ENCODE peak calls at places on chromosome 17, in nine cellular contexts. One of them, this sample, is unnamed.
A peak's percentile ranks its signal among the peaks of the same experiment; 100 is the strongest.

GRCh38 chr17:2797632-2798031 is 1.4 kb downstream of the RAP1GAP2 start:
- DNase-seq in WERI-Rb-1: no peak
- DNase-seq in testis: no peak
- DNase-seq in suprapubic skin: no peak
- DNase-seq in uterus: no peak
- DNase-seq in esophagus squamous epithelium: no peak
- DNase-seq in A549: no peak
- DNase-seq in transverse colon: peak; percentile 80
- DNase-seq in naive thymus-derived CD4-positive, alpha-beta T cell: no peak
- DNase-seq in this sample: no peak

GRCh38 chr17:42055496-42055895 is 5.1 kb upstream of the C17orf113 start:
- DNase-seq in naive thymus-derived CD4-positive, alpha-beta T cell: no peak
- DNase-seq in esophagus squamous epithelium: no peak
- DNase-seq in suprapubic skin: no peak
- DNase-seq in uterus: no peak
- DNase-seq in WERI-Rb-1: peak; percentile 83
- DNase-seq in testis: peak; percentile 75
- DNase-seq in transverse colon: no peak
- DNase-seq in A549: no peak
- DNase-seq in this sample: no peak

GRCh38 chr17:30093463-30094147 is 23.0 kb upstream of the NSRP1 start:
- DNase-seq in A549: peak; percentile 94
- DNase-seq in suprapubic skin: no peak
- DNase-seq in naive thymus-derived CD4-positive, alpha-beta T cell: peak; percentile 35
- DNase-seq in WERI-Rb-1: peak; percentile 59
- DNase-seq in transverse colon: peak; percentile 22
- DNase-seq in esophagus squamous epithelium: no peak
- DNase-seq in uterus: no peak
- DNase-seq in testis: peak; percentile 73
- DNase-seq in this sample: peak; percentile 71

GRCh38 chr17:75614006-75614405 is 19.2 kb upstream of the SMIM5 start:
- DNase-seq in testis: no peak
- DNase-seq in naive thymus-derived CD4-positive, alpha-beta T cell: no peak
- DNase-seq in esophagus squamous epithelium: no peak
- DNase-seq in WERI-Rb-1: peak; percentile 78
- DNase-seq in suprapubic skin: no peak
- DNase-seq in transverse colon: no peak
- DNase-seq in uterus: no peak
- DNase-seq in A549: no peak
- DNase-seq in this sample: no peak

GRCh38 chr17:12730931-12731521 is 58.3 kb upstream of the ARHGAP44 start:
- DNase-seq in testis: no peak
- DNase-seq in transverse colon: peak; percentile 81
- DNase-seq in A549: peak; percentile 9
- DNase-seq in esophagus squamous epithelium: no peak
- DNase-seq in naive thymus-derived CD4-positive, alpha-beta T cell: no peak
- DNase-seq in WERI-Rb-1: no peak
- DNase-seq in uterus: peak; percentile 40
- DNase-seq in suprapubic skin: no peak
- DNase-seq in this sample: peak; percentile 77

GRCh38 chr17:15303293-15303692 is 38.1 kb downstream of the TEKT3 start:
- DNase-seq in suprapubic skin: no peak
- DNase-seq in esophagus squamous epithelium: no peak
- DNase-seq in WERI-Rb-1: no peak
- DNase-seq in naive thymus-derived CD4-positive, alpha-beta T cell: no peak
- DNase-seq in testis: no peak
- DNase-seq in transverse colon: no peak
- DNase-seq in A549: no peak
- DNase-seq in uterus: no peak
- DNase-seq in this sample: no peak

GRCh38 chr17:44203731-44204452 is 4.2 kb upstream of the ATXN7L3 start:
- DNase-seq in A549: peak; percentile 64
- DNase-seq in WERI-Rb-1: peak; percentile 78
- DNase-seq in naive thymus-derived CD4-positive, alpha-beta T cell: peak; percentile 44
- DNase-seq in testis: no peak
- DNase-seq in esophagus squamous epithelium: no peak
- DNase-seq in uterus: no peak
- DNase-seq in transverse colon: peak; percentile 38
- DNase-seq in suprapubic skin: no peak
- DNase-seq in this sample: no peak

GRCh38 chr17:67376509-67376891 is 581 bp upstream of the PITPNC1 start:
- DNase-seq in suprapubic skin: no peak
- DNase-seq in A549: peak; percentile 19
- DNase-seq in testis: peak; percentile 40
- DNase-seq in transverse colon: peak; percentile 21
- DNase-seq in WERI-Rb-1: no peak
- DNase-seq in esophagus squamous epithelium: no peak
- DNase-seq in naive thymus-derived CD4-positive, alpha-beta T cell: no peak
- DNase-seq in uterus: peak; percentile 28
- DNase-seq in this sample: no peak

GRCh38 chr17:3558603-3559269 is 1.1 kb upstream of the TRPV3 start:
- DNase-seq in testis: no peak
- DNase-seq in uterus: no peak
- DNase-seq in esophagus squamous epithelium: peak; percentile 34
- DNase-seq in transverse colon: peak; percentile 85
- DNase-seq in A549: no peak
- DNase-seq in WERI-Rb-1: no peak
- DNase-seq in naive thymus-derived CD4-positive, alpha-beta T cell: no peak
- DNase-seq in suprapubic skin: no peak
- DNase-seq in this sample: no peak

GRCh38 chr17:29918922-29919856 is 10.8 kb downstream of the SSH2 start:
- DNase-seq in suprapubic skin: no peak
- DNase-seq in esophagus squamous epithelium: no peak
- DNase-seq in testis: no peak
- DNase-seq in transverse colon: no peak
- DNase-seq in A549: no peak
- DNase-seq in WERI-Rb-1: no peak
- DNase-seq in naive thymus-derived CD4-positive, alpha-beta T cell: no peak
- DNase-seq in uterus: no peak
- DNase-seq in this sample: no peak

GRCh38 chr17:69733171-69734014 is 318.9 kb downstream of the MAP2K6 start:
- DNase-seq in testis: no peak
- DNase-seq in esophagus squamous epithelium: no peak
- DNase-seq in A549: peak; percentile 8
- DNase-seq in uterus: no peak
- DNase-seq in suprapubic skin: no peak
- DNase-seq in WERI-Rb-1: peak; percentile 35
- DNase-seq in naive thymus-derived CD4-positive, alpha-beta T cell: no peak
- DNase-seq in transverse colon: no peak
- DNase-seq in this sample: peak; percentile 67

GRCh38 chr17:9274119-9274445 is 252.8 kb downstream of the NTN1 start:
- DNase-seq in testis: no peak
- DNase-seq in WERI-Rb-1: no peak
- DNase-seq in esophagus squamous epithelium: no peak
- DNase-seq in transverse colon: no peak
- DNase-seq in uterus: no peak
- DNase-seq in A549: no peak
- DNase-seq in suprapubic skin: no peak
- DNase-seq in naive thymus-derived CD4-positive, alpha-beta T cell: peak; percentile 33
- DNase-seq in this sample: no peak

GRCh38 chr17:76072149-76072858 is at the start of gene SRP68:
- DNase-seq in WERI-Rb-1: peak; percentile 99
- DNase-seq in uterus: peak; percentile 83
- DNase-seq in naive thymus-derived CD4-positive, alpha-beta T cell: peak; percentile 72
- DNase-seq in A549: peak; percentile 98
- DNase-seq in esophagus squamous epithelium: peak; percentile 27
- DNase-seq in suprapubic skin: peak; percentile 96
- DNase-seq in transverse colon: peak; percentile 93
- DNase-seq in testis: peak; percentile 97
- DNase-seq in this sample: peak; percentile 96

GRCh38 chr17:45791935-45792334 is 7.8 kb downstream of the CRHR1 start:
- DNase-seq in uterus: no peak
- DNase-seq in suprapubic skin: no peak
- DNase-seq in testis: no peak
- DNase-seq in A549: no peak
- DNase-seq in WERI-Rb-1: no peak
- DNase-seq in esophagus squamous epithelium: no peak
- DNase-seq in transverse colon: no peak
- DNase-seq in naive thymus-derived CD4-positive, alpha-beta T cell: no peak
- DNase-seq in this sample: no peak

GRCh38 chr17:65191805-65192740 is 54.9 kb downstream of the RGS9 start:
- DNase-seq in WERI-Rb-1: no peak
- DNase-seq in esophagus squamous epithelium: no peak
- DNase-seq in testis: peak; percentile 50
- DNase-seq in A549: peak; percentile 43
- DNase-seq in transverse colon: no peak
- DNase-seq in naive thymus-derived CD4-positive, alpha-beta T cell: no peak
- DNase-seq in suprapubic skin: no peak
- DNase-seq in uterus: no peak
- DNase-seq in this sample: no peak

GRCh38 chr17:44345497-44346026 is 460 bp downstream of the GRN start:
- DNase-seq in suprapubic skin: peak; percentile 80
- DNase-seq in testis: peak; percentile 60
- DNase-seq in transverse colon: peak; percentile 66
- DNase-seq in uterus: peak; percentile 69
- DNase-seq in naive thymus-derived CD4-positive, alpha-beta T cell: peak; percentile 31
- DNase-seq in WERI-Rb-1: peak; percentile 90
- DNase-seq in esophagus squamous epithelium: no peak
- DNase-seq in A549: peak; percentile 82
- DNase-seq in this sample: no peak

GRCh38 chr17:61385869-61386245 is 13.8 kb upstream of the TBX2 start:
- DNase-seq in WERI-Rb-1: peak; percentile 89
- DNase-seq in naive thymus-derived CD4-positive, alpha-beta T cell: no peak
- DNase-seq in transverse colon: no peak
- DNase-seq in testis: no peak
- DNase-seq in esophagus squamous epithelium: no peak
- DNase-seq in A549: no peak
- DNase-seq in uterus: no peak
- DNase-seq in suprapubic skin: no peak
- DNase-seq in this sample: no peak

GRCh38 chr17:9253308-9253707 is 232.0 kb downstream of the NTN1 start:
- DNase-seq in naive thymus-derived CD4-positive, alpha-beta T cell: no peak
- DNase-seq in esophagus squamous epithelium: no peak
- DNase-seq in A549: no peak
- DNase-seq in testis: no peak
- DNase-seq in suprapubic skin: no peak
- DNase-seq in uterus: no peak
- DNase-seq in transverse colon: no peak
- DNase-seq in WERI-Rb-1: no peak
- DNase-seq in this sample: no peak

GRCh38 chr17:5584383-5584951 is at the start of gene NLRP1:
- DNase-seq in naive thymus-derived CD4-positive, alpha-beta T cell: peak; percentile 95
- DNase-seq in uterus: peak; percentile 89
- DNase-seq in testis: peak; percentile 62
- DNase-seq in esophagus squamous epithelium: peak; percentile 71
- DNase-seq in suprapubic skin: peak; percentile 96
- DNase-seq in WERI-Rb-1: no peak
- DNase-seq in transverse colon: peak; percentile 89
- DNase-seq in A549: no peak
- DNase-seq in this sample: peak; percentile 96

GRCh38 chr17:5585814-5586558 is 1.7 kb upstream of the NLRP1 start:
- DNase-seq in uterus: no peak
- DNase-seq in transverse colon: no peak
- DNase-seq in A549: no peak
- DNase-seq in naive thymus-derived CD4-positive, alpha-beta T cell: no peak
- DNase-seq in esophagus squamous epithelium: no peak
- DNase-seq in WERI-Rb-1: no peak
- DNase-seq in testis: no peak
- DNase-seq in suprapubic skin: no peak
- DNase-seq in this sample: no peak

GRCh38 chr17:5583426-5584382 is 605 bp downstream of the NLRP1 start:
- DNase-seq in uterus: peak; percentile 34
- DNase-seq in testis: no peak
- DNase-seq in A549: no peak
- DNase-seq in WERI-Rb-1: no peak
- DNase-seq in suprapubic skin: no peak
- DNase-seq in transverse colon: no peak
- DNase-seq in esophagus squamous epithelium: no peak
- DNase-seq in naive thymus-derived CD4-positive, alpha-beta T cell: no peak
- DNase-seq in this sample: peak; percentile 73

GRCh38 chr17:5587431-5588032 is 3.2 kb upstream of the NLRP1 start:
- DNase-seq in naive thymus-derived CD4-positive, alpha-beta T cell: peak; percentile 80
- DNase-seq in A549: peak; percentile 79
- DNase-seq in WERI-Rb-1: peak; percentile 56
- DNase-seq in testis: peak; percentile 65
- DNase-seq in transverse colon: peak; percentile 15
- DNase-seq in suprapubic skin: no peak
- DNase-seq in uterus: peak; percentile 39
- DNase-seq in esophagus squamous epithelium: no peak
- DNase-seq in this sample: no peak

GRCh38 chr17:5584971-5585794 is 874 bp upstream of the NLRP1 start:
- DNase-seq in testis: no peak
- DNase-seq in WERI-Rb-1: no peak
- DNase-seq in naive thymus-derived CD4-positive, alpha-beta T cell: no peak
- DNase-seq in transverse colon: no peak
- DNase-seq in uterus: no peak
- DNase-seq in A549: no peak
- DNase-seq in suprapubic skin: no peak
- DNase-seq in esophagus squamous epithelium: no peak
- DNase-seq in this sample: no peak
- H3K27ac ChIP-seq in testis: no peak overlapping the region
- H3K27ac ChIP-seq in WERI-Rb-1: no peak overlapping the region
- H3K27ac ChIP-seq in naive thymus-derived CD4-positive, alpha-beta T cell: peak overlapping the region; percentile 94
- H3K27ac ChIP-seq in transverse colon: peak overlapping the region; percentile 81
- H3K27ac ChIP-seq in uterus: peak overlapping the region; percentile 88
- H3K27ac ChIP-seq in A549: no peak overlapping the region
- H3K27ac ChIP-seq in suprapubic skin: peak overlapping the region; percentile 90
- H3K27ac ChIP-seq in esophagus squamous epithelium: peak overlapping the region; percentile 92
- H3K27ac ChIP-seq in this sample: peak overlapping the region; percentile 90

GRCh38 chr17:8039611-8040168 is 831 bp downstream of the ALOX15B start:
- DNase-seq in A549: no peak
- DNase-seq in naive thymus-derived CD4-positive, alpha-beta T cell: no peak
- DNase-seq in testis: no peak
- DNase-seq in suprapubic skin: no peak
- DNase-seq in esophagus squamous epithelium: no peak
- DNase-seq in WERI-Rb-1: no peak
- DNase-seq in uterus: no peak
- DNase-seq in transverse colon: no peak
- DNase-seq in this sample: peak; percentile 56
- H3K4me3 ChIP-seq in A549: no peak overlapping the region
- H3K4me3 ChIP-seq in naive thymus-derived CD4-positive, alpha-beta T cell: no peak overlapping the region
- H3K4me3 ChIP-seq in testis: peak overlapping the region; percentile 53
- H3K4me3 ChIP-seq in suprapubic skin: peak overlapping the region; percentile 38
- H3K4me3 ChIP-seq in esophagus squamous epithelium: peak overlapping the region; percentile 69
- H3K4me3 ChIP-seq in WERI-Rb-1: no peak overlapping the region
- H3K4me3 ChIP-seq in uterus: no peak overlapping the region
- H3K4me3 ChIP-seq in transverse colon: no peak overlapping the region
- H3K4me3 ChIP-seq in this sample: peak overlapping the region; percentile 48

DNA sequence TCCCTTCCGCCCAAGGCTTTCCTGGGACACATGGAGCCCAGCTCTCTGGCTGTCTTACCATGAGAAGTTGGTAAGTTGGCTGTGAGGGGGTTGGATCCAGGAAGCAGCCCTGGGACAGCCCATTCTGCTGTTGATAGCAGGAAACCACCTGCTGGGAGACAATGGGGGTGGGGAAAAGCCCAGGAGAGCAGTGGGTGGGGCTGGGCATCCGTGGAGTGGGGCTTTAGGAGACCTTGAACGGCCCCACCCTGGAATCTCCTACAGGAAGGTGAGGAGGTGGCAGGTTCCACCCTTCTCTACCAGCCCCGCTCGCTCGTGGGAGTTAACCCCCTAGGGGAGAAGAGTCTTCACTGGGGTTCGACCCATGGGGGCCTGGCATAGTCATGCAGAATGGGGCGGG is 5.8 kb downstream of the TMEM92 start:
- DNase-seq in WERI-Rb-1: no peak
- DNase-seq in testis: no peak
- DNase-seq in A549: no peak
- DNase-seq in transverse colon: peak; percentile 56
- DNase-seq in naive thymus-derived CD4-positive, alpha-beta T cell: no peak
- DNase-seq in suprapubic skin: no peak
- DNase-seq in esophagus squamous epithelium: no peak
- DNase-seq in uterus: no peak
- DNase-seq in this sample: no peak
- H3K9me3 ChIP-seq in WERI-Rb-1: no peaks in the 10 kb centered on the region
- H3K9me3 ChIP-seq in testis: no peaks in the 10 kb centered on the region
- H3K9me3 ChIP-seq in A549: no peaks in the 10 kb centered on the region
- H3K9me3 ChIP-seq in transverse colon: no peaks in the 10 kb centered on the region
- H3K9me3 ChIP-seq in naive thymus-derived CD4-positive, alpha-beta T cell: no peaks in the 10 kb centered on the region
- H3K9me3 ChIP-seq in suprapubic skin: no peaks in the 10 kb centered on the region
- H3K9me3 ChIP-seq in esophagus squamous epithelium: no peaks in the 10 kb centered on the region
- H3K9me3 ChIP-seq in uterus: no peaks in the 10 kb centered on the region
- H3K9me3 ChIP-seq in this sample: no peaks in the 10 kb centered on the region

GRCh38 chr17:72614476-72614870 is 478.0 kb downstream of the SLC39A11 start:
- DNase-seq in WERI-Rb-1: no peak
- DNase-seq in esophagus squamous epithelium: no peak
- DNase-seq in A549: no peak
- DNase-seq in suprapubic skin: no peak
- DNase-seq in naive thymus-derived CD4-positive, alpha-beta T cell: no peak
- DNase-seq in uterus: no peak
- DNase-seq in testis: no peak
- DNase-seq in transverse colon: no peak
- DNase-seq in this sample: no peak
- H3K27ac ChIP-seq in WERI-Rb-1: no peak overlapping the region
- H3K27ac ChIP-seq in esophagus squamous epithelium: peak overlapping the region; percentile 51
- H3K27ac ChIP-seq in A549: peak overlapping the region; percentile 99
- H3K27ac ChIP-seq in suprapubic skin: peak overlapping the region; percentile 68
- H3K27ac ChIP-seq in naive thymus-derived CD4-positive, alpha-beta T cell: no peak overlapping the region
- H3K27ac ChIP-seq in uterus: no peak overlapping the region
- H3K27ac ChIP-seq in testis: peak overlapping the region; percentile 45
- H3K27ac ChIP-seq in transverse colon: peak overlapping the region; percentile 76
- H3K27ac ChIP-seq in this sample: no peak overlapping the region